ENCODE peak calls at places on chromosomes 4 and X, in seven cellular contexts. W, X, G, P, B, H and E are unnamed samples.
A peak's percentile ranks its signal among the peaks of the same experiment; 100 is the strongest.

GRCh38 chr4:1459081-1459480 is 52.8 kb upstream of the NKX1-1 start:
- DNase-seq in X (no peak), P (no peak), W (no peak), B (no peak), H (no peak), G (no peak), E (no peak)

GRCh38 chr4:142845293-142846070 is 619 bp downstream of the INPP4B start:
- DNase-seq in H (no peak), G (peak; percentile 25), P (peak; percentile 25), X (peak; percentile 47), B (peak; percentile 4), W (peak; percentile 73), E (no peak)

GRCh38 chr4:48033825-48034413 is 17.3 kb downstream of the NIPAL1 start:
- DNase-seq in P (peak; percentile 17), X (peak; percentile 57), B (no peak), G (no peak), H (no peak), W (no peak), E (peak; percentile 66)

GRCh38 chrX:139881130-139881529 is 51.7 kb downstream of the ATP11C start:
- DNase-seq in X (peak; percentile 19), H (no peak), B (no peak), P (peak; percentile 80), G (no peak), W (no peak), E (no peak)

GRCh38 chr4:128521634-128522253 is 234.1 kb upstream of the PGRMC2 start:
- DNase-seq in H (no peak), B (no peak), W (no peak), G (no peak), X (peak; percentile 52), P (peak; percentile 55), E (no peak)

GRCh38 chr4:153655928-153656327 is 28.2 kb upstream of the TLR2 start:
- DNase-seq in X (no peak), H (no peak), G (no peak), P (no peak), B (no peak), W (no peak), E (no peak)

GRCh38 chr4:70768301-70768948 is 46.7 kb downstream of the RUFY3 start:
- DNase-seq in H (no peak), B (no peak), W (no peak), P (no peak), G (no peak), X (peak; percentile 8), E (no peak)

GRCh38 chr4:115145393-115146160 is 32.2 kb upstream of the NDST4 start:
- DNase-seq in B (no peak), W (no peak), P (peak; percentile 1), H (no peak), X (peak; percentile 17), G (no peak), E (no peak)

GRCh38 chrX:683572-683971 is 53.0 kb downstream of the SHOX start:
- DNase-seq in H (no peak), W (peak; percentile 40), B (no peak), P (no peak), G (no peak), X (no peak), E (no peak)

GRCh38 chrX:139889760-139890159 is 43.1 kb downstream of the ATP11C start:
- DNase-seq in P (no peak), B (no peak), X (peak; percentile 26), G (no peak), H (no peak), W (no peak), E (no peak)

GRCh38 chr4:94574050-94574449 is 122.3 kb downstream of the PDLIM5 start:
- DNase-seq in H (no peak), P (no peak), X (no peak), G (no peak), B (no peak), W (no peak), E (no peak)

GRCh38 chr4:152478456-152479237 is 57.2 kb downstream of the FBXW7 start:
- DNase-seq in W (no peak), G (no peak), P (no peak), H (no peak), B (no peak), X (no peak), E (no peak)

GRCh38 chr4:168410681-168411080 is 69.6 kb downstream of the DDX60L start:
- DNase-seq in X (no peak), B (no peak), G (no peak), H (no peak), W (no peak), P (no peak), E (no peak)

GRCh38 chr4:4759883-4760282 is 99.6 kb upstream of the MSX1 start:
- DNase-seq in H (no peak), G (no peak), X (peak; percentile 33), W (no peak), P (no peak), B (no peak), E (no peak)

GRCh38 chrX:82813671-82814078 is 694.4 kb upstream of the POU3F4 start:
- DNase-seq in G (no peak), H (no peak), X (peak; percentile 1), P (peak; percentile 44), W (no peak), B (no peak), E (no peak)

GRCh38 chrX:22037911-22038537 is 5.9 kb downstream of the PHEX start:
- DNase-seq in W (no peak), P (no peak), G (no peak), B (no peak), H (no peak), X (no peak), E (no peak)

GRCh38 chr4:15963001-15963451 is at the start of gene FGFBP2:
- DNase-seq in X (peak; percentile 59), G (no peak), B (no peak), W (peak; percentile 85), P (peak; percentile 47), H (peak; percentile 20), E (peak; percentile 56)

GRCh38 chrX:9856596-9856995 is 70.4 kb downstream of the SHROOM2 start:
- DNase-seq in P (no peak), B (no peak), W (no peak), G (no peak), X (no peak), H (no peak), E (no peak)

GRCh38 chr4:107283587-107284559 is 247.8 kb upstream of the DKK2 start:
- DNase-seq in H (peak; percentile 97), W (no peak), G (no peak), P (peak; percentile 77), B (no peak), X (peak; percentile 96), E (no peak)

DNA sequence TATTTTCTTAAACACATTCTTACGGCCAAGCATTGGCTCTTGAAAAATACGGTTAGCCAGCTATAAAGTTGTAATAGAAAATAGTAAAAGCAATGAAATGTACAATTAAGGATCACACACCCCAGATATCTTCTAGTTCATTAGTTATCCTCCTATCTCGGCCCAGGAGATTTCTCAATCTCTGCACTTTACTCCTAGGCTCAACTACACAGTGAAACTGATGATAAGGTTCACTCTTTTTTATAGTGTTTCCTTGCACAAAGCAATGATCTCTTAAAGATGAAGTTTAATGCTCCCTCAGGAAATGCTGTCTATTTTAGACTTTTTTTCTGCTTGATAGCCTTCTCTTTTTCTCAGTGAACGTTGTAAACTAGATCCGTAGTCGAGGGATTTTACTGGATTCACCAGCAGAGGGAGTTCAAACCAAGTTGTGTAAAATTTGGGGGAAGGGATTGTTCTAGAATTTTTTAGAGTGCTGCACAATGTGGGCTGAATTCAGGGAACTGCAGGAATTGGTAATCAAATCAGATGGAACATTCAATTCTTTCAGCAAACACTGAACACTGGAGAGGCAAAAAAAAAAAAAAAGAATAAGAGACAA is 269.5 kb downstream of the GBA3 start:
- DNase-seq in B (no peak), H (no peak), G (no peak), W (no peak), X (peak; percentile 58), P (peak; percentile 5), E (no peak)
- TF ChIP-seq CTCF in B (peak; percentile 19), H (peak; percentile 31), G (no peak), W (no peak), X (peak; percentile 59), P (peak; percentile 36), E (no peak)

DNA sequence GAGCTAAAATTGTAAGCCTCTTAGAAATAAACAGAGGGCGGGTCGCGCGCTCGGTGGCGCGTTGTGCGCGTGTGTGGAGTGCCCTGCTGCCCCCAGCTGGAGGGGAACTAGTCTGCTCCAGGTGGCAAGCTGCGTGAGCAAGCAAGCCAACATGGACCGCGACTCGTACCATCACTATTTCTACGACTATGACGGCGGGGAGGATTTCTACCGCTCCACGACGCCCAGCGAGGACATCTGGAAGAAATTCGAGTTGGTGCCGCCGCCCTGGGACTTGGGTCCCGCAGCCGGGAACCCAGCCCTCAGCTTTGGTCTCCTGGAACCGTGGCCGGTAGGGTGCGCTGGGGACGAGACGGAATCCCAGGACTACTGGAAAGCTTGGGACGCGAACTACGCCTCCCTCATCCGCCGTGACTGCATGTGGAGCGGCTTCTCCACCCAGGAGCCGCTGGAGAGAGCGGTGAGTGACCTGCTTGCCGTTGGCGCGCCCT is 66.1 kb downstream of the DNAAF6 start:
- DNase-seq in G (no peak), X (peak; percentile 12), W (no peak), H (no peak), B (no peak), P (no peak), E (peak; percentile 12)
- TF ChIP-seq CTCF in G (no peak), X (no peak), W (no peak), H (no peak), B (no peak), P (no peak), E (no peak)

DNA sequence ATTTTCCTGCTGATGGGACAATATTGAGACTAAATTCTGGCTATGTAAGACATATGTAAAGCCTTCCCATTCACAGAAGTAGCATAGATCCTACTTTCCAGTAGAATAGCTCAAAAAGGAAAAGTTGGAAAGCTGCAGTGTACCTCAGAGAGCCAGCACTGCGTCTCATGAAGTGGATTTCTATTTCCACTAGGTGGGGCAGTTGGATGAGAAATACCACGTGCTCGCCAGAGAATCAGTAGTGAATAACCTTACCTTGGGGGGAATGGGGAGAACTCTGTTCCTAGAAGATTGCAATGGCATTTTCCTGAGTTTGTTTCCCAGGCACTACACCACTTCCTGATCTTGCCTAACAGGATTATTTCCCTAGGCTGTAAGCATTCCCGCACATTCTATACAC is 907.1 kb downstream of the FSTL5 start:
- DNase-seq in W (no peak), B (no peak), X (peak; percentile 0), P (no peak), H (no peak), G (no peak), E (no peak)
- TF ChIP-seq CTCF in W (no peak), B (peak; percentile 67), X (peak; percentile 18), P (peak; percentile 27), H (peak; percentile 17), G (no peak), E (no peak)

GRCh38 chr4:6475492-6476020 is 3.1 kb upstream of the PPP2R2C start:
- DNase-seq in W (peak; percentile 39), B (no peak), G (no peak), X (no peak), P (no peak), H (no peak), E (no peak)

GRCh38 chr4:6472387-6473263 is at the start of gene PPP2R2C:
- DNase-seq in H (no peak), W (peak; percentile 65), X (no peak), P (no peak), G (no peak), B (peak; percentile 56), E (no peak)

GRCh38 chr4:6474705-6475457 is 2.5 kb upstream of the PPP2R2C start:
- DNase-seq in P (no peak), B (no peak), X (no peak), G (no peak), W (peak; percentile 11), H (no peak), E (no peak)

GRCh38 chr4:6473264-6474052 is 1.0 kb upstream of the PPP2R2C start:
- DNase-seq in W (peak; percentile 51), B (no peak), G (no peak), P (no peak), X (no peak), H (no peak), E (no peak)

GRCh38 chr4:6474053-6474568 is 1.7 kb upstream of the PPP2R2C start:
- DNase-seq in P (no peak), W (peak; percentile 38), H (no peak), X (no peak), B (no peak), G (no peak), E (no peak)
- TF ChIP-seq CTCF in P (peak; percentile 34), W (no peak), H (peak; percentile 39), X (peak; percentile 18), B (peak; percentile 35), G (no peak), E (no peak)